ENCODE peak calls at places on chromosome 20, in five cellular contexts. B is GM23248, J is iPS-NIHi11, M is NCI-H1092 treated with DMSO at 0.1 percent for 48 hours, A is NCI-H1436 treated with DMSO at 0.1 percent for 48 hours. D is an unnamed sample.

GRCh38 chr20:31881945-31882344 is 11.5 kb downstream of the TTLL9 start:
- DNase-seq in B (no peak), J (no peak), M (no peak), A (no peak), D (no peak)

GRCh38 chr20:60589624-60590023 is 631.4 kb downstream of the CDH26 start:
- DNase-seq in B (peak; percentile 49), J (peak; percentile 76), M (no peak), A (no peak), D (no peak)

GRCh38 chr20:38134427-38135281 is 30.4 kb downstream of the TGM2 start:
- DNase-seq in B (peak; percentile 57), J (peak; percentile 60), M (no peak), A (no peak), D (no peak)

GRCh38 chr20:37552415-37552814 is 24.7 kb upstream of the BLCAP start:
- DNase-seq in B (peak; percentile 46), J (no peak), M (no peak), A (no peak), D (no peak)

GRCh38 chr20:58959652-58960051 is 21.4 kb upstream of the NELFCD start:
- DNase-seq in B (no peak), J (no peak), M (no peak), A (no peak), D (no peak)

GRCh38 chr20:56247954-56248782 is at the start of gene MC3R:
- DNase-seq in B (peak; percentile 71), J (peak; percentile 65), M (peak; percentile 15), A (no peak), D (peak; percentile 42)

GRCh38 chr20:54013397-54013941 is 56.9 kb downstream of the BCAS1 start:
- DNase-seq in B (no peak), J (no peak), M (no peak), A (no peak), D (no peak)

GRCh38 chr20:18679020-18679419 is 91.2 kb downstream of the DTD1 start:
- DNase-seq in B (peak; percentile 4), J (no peak), M (peak; percentile 85), A (peak; percentile 85), D (peak; percentile 78)

GRCh38 chr20:6502219-6502618 is 265.3 kb upstream of the BMP2 start:
- DNase-seq in B (no peak), J (no peak), M (no peak), A (no peak), D (no peak)

GRCh38 chr20:32828029-32828666 is 8.4 kb downstream of the MAPRE1 start:
- DNase-seq in B (peak; percentile 57), J (no peak), M (peak; percentile 40), A (no peak), D (no peak)

GRCh38 chr20:61372151-61373054 is 120.3 kb downstream of the CDH4 start:
- DNase-seq in B (no peak), J (no peak), M (no peak), A (no peak), D (no peak)

GRCh38 chr20:61927826-61928541 is 137.7 kb downstream of the TAF4 start:
- DNase-seq in B (no peak), J (no peak), M (no peak), A (no peak), D (no peak)

GRCh38 chr20:3094848-3095629 is 10.5 kb upstream of the AVP start:
- DNase-seq in B (no peak), J (no peak), M (no peak), A (no peak), D (no peak)

GRCh38 chr20:19621072-19621471 is 137.0 kb upstream of the RIN2 start:
- DNase-seq in B (peak; percentile 9), J (no peak), M (no peak), A (peak; percentile 10), D (no peak)

GRCh38 chr20:9235518-9235917 is 166.6 kb downstream of the PLCB4 start:
- DNase-seq in B (peak; percentile 79), J (no peak), M (no peak), A (no peak), D (peak; percentile 3)

GRCh38 chr20:57672164-57672563 is 37.7 kb downstream of the PMEPA1 start:
- DNase-seq in B (peak; percentile 86), J (no peak), M (peak; percentile 95), A (peak; percentile 68), D (no peak)

GRCh38 chr20:325889-326644 is 715 bp downstream of the SOX12 start:
- DNase-seq in B (peak; percentile 84), J (peak; percentile 46), M (peak; percentile 62), A (no peak), D (peak; percentile 71)

GRCh38 chr20:18587665-18588553 is at the start of gene DTD1:
- DNase-seq in B (peak; percentile 93), J (peak; percentile 94), M (peak; percentile 89), A (peak; percentile 14), D (peak; percentile 89)

GRCh38 chr20:43982886-43983285 is 68.2 kb downstream of the TOX2 start:
- DNase-seq in B (no peak), J (no peak), M (no peak), A (no peak), D (no peak)

GRCh38 chr20:11847827-11848226 is 69.9 kb upstream of the BTBD3 start:
- DNase-seq in B (no peak), J (no peak), M (peak; percentile 18), A (no peak), D (peak; percentile 85)